ENCODE peak calls at places on chromosomes 4 and X, in six cellular contexts. One of them, this sample, is unnamed.

GRCh38 chr4:84952776-84953175 is 13.7 kb downstream of the WDFY3 start:
- DNase-seq in psoas muscle: no peak
- DNase-seq in effector memory CD4-positive, alpha-beta T cell: no peak
- DNase-seq in head of caudate nucleus: no peak
- DNase-seq in stimulated activated CD8-positive, alpha-beta memory T cell treated with anti-CD3 and anti-CD28 coated beads, Interleukin-15, amount 100 ng/mL, for 24 hours: no peak
- DNase-seq in nucleus accumbens: no peak
- DNase-seq in this sample: no peak

GRCh38 chr4:43716721-43717395 is 731.8 kb downstream of the KCTD8 start:
- DNase-seq in psoas muscle: no peak
- DNase-seq in effector memory CD4-positive, alpha-beta T cell: no peak
- DNase-seq in head of caudate nucleus: no peak
- DNase-seq in stimulated activated CD8-positive, alpha-beta memory T cell treated with anti-CD3 and anti-CD28 coated beads, Interleukin-15, amount 100 ng/mL, for 24 hours: no peak
- DNase-seq in nucleus accumbens: no peak
- DNase-seq in this sample: no peak

GRCh38 chr4:164780839-164781238 is 26.9 kb downstream of the SMIM31 start:
- DNase-seq in psoas muscle: no peak
- DNase-seq in effector memory CD4-positive, alpha-beta T cell: no peak
- DNase-seq in head of caudate nucleus: no peak
- DNase-seq in stimulated activated CD8-positive, alpha-beta memory T cell treated with anti-CD3 and anti-CD28 coated beads, Interleukin-15, amount 100 ng/mL, for 24 hours: no peak
- DNase-seq in nucleus accumbens: no peak
- DNase-seq in this sample: no peak

GRCh38 chrX:19888419-19888879 is 1.0 kb upstream of the SH3KBP1 start:
- DNase-seq in psoas muscle: no peak
- DNase-seq in effector memory CD4-positive, alpha-beta T cell: peak
- DNase-seq in head of caudate nucleus: peak
- DNase-seq in stimulated activated CD8-positive, alpha-beta memory T cell treated with anti-CD3 and anti-CD28 coated beads, Interleukin-15, amount 100 ng/mL, for 24 hours: no peak
- DNase-seq in nucleus accumbens: no peak
- DNase-seq in this sample: no peak

GRCh38 chr4:147950261-147950660 is 218.4 kb downstream of the ARHGAP10 start:
- DNase-seq in psoas muscle: no peak
- DNase-seq in effector memory CD4-positive, alpha-beta T cell: no peak
- DNase-seq in head of caudate nucleus: no peak
- DNase-seq in stimulated activated CD8-positive, alpha-beta memory T cell treated with anti-CD3 and anti-CD28 coated beads, Interleukin-15, amount 100 ng/mL, for 24 hours: no peak
- DNase-seq in nucleus accumbens: no peak
- DNase-seq in this sample: no peak

GRCh38 chrX:107725761-107726555 is 49.6 kb downstream of the TSC22D3 start:
- DNase-seq in psoas muscle: no peak
- DNase-seq in effector memory CD4-positive, alpha-beta T cell: no peak
- DNase-seq in head of caudate nucleus: no peak
- DNase-seq in stimulated activated CD8-positive, alpha-beta memory T cell treated with anti-CD3 and anti-CD28 coated beads, Interleukin-15, amount 100 ng/mL, for 24 hours: no peak
- DNase-seq in nucleus accumbens: no peak
- DNase-seq in this sample: no peak

GRCh38 chr4:3296651-3297050 is 3.8 kb downstream of the RGS12 start:
- DNase-seq in psoas muscle: no peak
- DNase-seq in effector memory CD4-positive, alpha-beta T cell: no peak
- DNase-seq in head of caudate nucleus: no peak
- DNase-seq in stimulated activated CD8-positive, alpha-beta memory T cell treated with anti-CD3 and anti-CD28 coated beads, Interleukin-15, amount 100 ng/mL, for 24 hours: no peak
- DNase-seq in nucleus accumbens: no peak
- DNase-seq in this sample: no peak

GRCh38 chrX:68999351-68999750 is 165.9 kb downstream of the PJA1 start:
- DNase-seq in psoas muscle: no peak
- DNase-seq in effector memory CD4-positive, alpha-beta T cell: no peak
- DNase-seq in head of caudate nucleus: no peak
- DNase-seq in stimulated activated CD8-positive, alpha-beta memory T cell treated with anti-CD3 and anti-CD28 coated beads, Interleukin-15, amount 100 ng/mL, for 24 hours: no peak
- DNase-seq in nucleus accumbens: no peak
- DNase-seq in this sample: no peak

GRCh38 chr4:10013722-10014121 is 7.6 kb downstream of the SLC2A9 start:
- DNase-seq in psoas muscle: no peak
- DNase-seq in effector memory CD4-positive, alpha-beta T cell: no peak
- DNase-seq in head of caudate nucleus: no peak
- DNase-seq in stimulated activated CD8-positive, alpha-beta memory T cell treated with anti-CD3 and anti-CD28 coated beads, Interleukin-15, amount 100 ng/mL, for 24 hours: no peak
- DNase-seq in nucleus accumbens: no peak
- DNase-seq in this sample: no peak

GRCh38 chr4:101500742-101501141 is 153.4 kb upstream of the PPP3CA start:
- DNase-seq in psoas muscle: no peak
- DNase-seq in effector memory CD4-positive, alpha-beta T cell: no peak
- DNase-seq in head of caudate nucleus: no peak
- DNase-seq in stimulated activated CD8-positive, alpha-beta memory T cell treated with anti-CD3 and anti-CD28 coated beads, Interleukin-15, amount 100 ng/mL, for 24 hours: no peak
- DNase-seq in nucleus accumbens: no peak
- DNase-seq in this sample: no peak

GRCh38 chr4:8176547-8177399 is 18.2 kb upstream of the ABLIM2 start:
- DNase-seq in psoas muscle: no peak
- DNase-seq in effector memory CD4-positive, alpha-beta T cell: no peak
- DNase-seq in head of caudate nucleus: no peak
- DNase-seq in stimulated activated CD8-positive, alpha-beta memory T cell treated with anti-CD3 and anti-CD28 coated beads, Interleukin-15, amount 100 ng/mL, for 24 hours: no peak
- DNase-seq in nucleus accumbens: no peak
- DNase-seq in this sample: peak